ENCODE peak calls at places on chromosome 9, in eight cellular contexts. T is mucosa of gallbladder; M is activated CD4-positive, alpha-beta T cell treated with anti-CD3 and anti-CD28 coated beads, Interleukin-2, amount 50 U/mL, for 1 hour; Y is CD4-positive, CD25-positive, alpha-beta regulatory T cell; I is neural progenitor cell; B is stimulated activated CD4-positive, alpha-beta T cell treated with anti-CD3 and anti-CD28 coated beads, Interleukin-15, amount 100 ng/mL, for 1 hour; R is central memory CD4-positive, alpha-beta T cell; S is tibial artery. U is an unnamed sample.

GRCh38 chr9:94772654-94773303 is 46.3 kb downstream of the AOPEP start:
- DNase-seq in T (no peak), M (no peak), Y (no peak), I (no peak), B (no peak), R (no peak), S (no peak), U (peak; percentile 42)

GRCh38 chr9:111959960-111960359 is 63.3 kb downstream of the UGCG start:
- DNase-seq in T (no peak), M (no peak), Y (no peak), I (no peak), B (no peak), R (no peak), S (no peak), U (no peak)

GRCh38 chr9:16118090-16118489 is 565.2 kb downstream of the CCDC171 start:
- DNase-seq in T (no peak), M (no peak), Y (no peak), I (no peak), B (no peak), R (no peak), S (no peak), U (no peak)

GRCh38 chr9:19221326-19221725 is 9.2 kb upstream of the DENND4C start:
- DNase-seq in T (no peak), M (no peak), Y (no peak), I (no peak), B (no peak), R (no peak), S (no peak), U (no peak)

GRCh38 chr9:35035851-35036701 is 36.3 kb downstream of the VCP start:
- DNase-seq in T (peak; percentile 24), M (peak; percentile 40), Y (peak; percentile 20), I (no peak), B (peak; percentile 18), R (peak; percentile 34), S (peak; percentile 71), U (no peak)

GRCh38 chr9:116546711-116547581 is 140.2 kb upstream of the TRIM32 start:
- DNase-seq in T (peak; percentile 31), M (no peak), Y (no peak), I (no peak), B (no peak), R (no peak), S (no peak), U (no peak)

GRCh38 chr9:131433302-131433854 is 39.5 kb downstream of the PRRC2B start:
- DNase-seq in T (no peak), M (no peak), Y (no peak), I (peak; percentile 35), B (no peak), R (no peak), S (peak; percentile 50), U (no peak)

GRCh38 chr9:92640398-92641091 is 29.4 kb downstream of the IPPK start:
- DNase-seq in T (no peak), M (no peak), Y (no peak), I (no peak), B (no peak), R (no peak), S (no peak), U (no peak)

GRCh38 chr9:82781965-82782392 is 281.0 kb downstream of the RASEF start:
- DNase-seq in T (no peak), M (no peak), Y (no peak), I (no peak), B (no peak), R (no peak), S (no peak), U (no peak)

GRCh38 chr9:117355542-117355941 is 59.3 kb downstream of the ASTN2 start:
- DNase-seq in T (no peak), M (no peak), Y (no peak), I (no peak), B (no peak), R (no peak), S (no peak), U (no peak)

GRCh38 chr9:113310538-113310937 is 7.4 kb upstream of the RNF183 start:
- DNase-seq in T (no peak), M (no peak), Y (no peak), I (no peak), B (no peak), R (no peak), S (no peak), U (no peak)

GRCh38 chr9:69946800-69947437 is 96.7 kb upstream of the MAMDC2 start:
- DNase-seq in T (no peak), M (no peak), Y (no peak), I (no peak), B (no peak), R (no peak), S (no peak), U (no peak)

GRCh38 chr9:137456061-137456863 is 2.9 kb downstream of the NSMF start:
- DNase-seq in T (no peak), M (no peak), Y (no peak), I (no peak), B (no peak), R (no peak), S (peak; percentile 63), U (no peak)

GRCh38 chr9:113472199-113472598 is 8.7 kb downstream of the RGS3 start:
- DNase-seq in T (no peak), M (no peak), Y (no peak), I (no peak), B (no peak), R (no peak), S (no peak), U (no peak)

GRCh38 chr9:109907400-109907799 is 127.4 kb downstream of the PALM2AKAP2 start:
- DNase-seq in T (peak; percentile 38), M (no peak), Y (no peak), I (peak; percentile 15), B (no peak), R (no peak), S (no peak), U (no peak)

GRCh38 chr9:109289931-109290330 is 30.9 kb downstream of the EPB41L4B start:
- DNase-seq in T (no peak), M (no peak), Y (no peak), I (no peak), B (no peak), R (no peak), S (no peak), U (no peak)

GRCh38 chr9:76333964-76334363 is 60.3 kb downstream of the RFK start:
- DNase-seq in T (no peak), M (no peak), Y (no peak), I (no peak), B (no peak), R (no peak), S (no peak), U (no peak)

GRCh38 chr9:134215395-134215708 is 51.0 kb upstream of the RNU6ATAC start:
- DNase-seq in T (no peak), M (no peak), Y (no peak), I (no peak), B (no peak), R (no peak), S (no peak), U (no peak)

GRCh38 chr9:133067813-133068212 is 6.0 kb downstream of the CEL start:
- DNase-seq in T (no peak), M (no peak), Y (no peak), I (no peak), B (no peak), R (no peak), S (no peak), U (no peak)

U was measured in cerebellar cortex.